ENCODE peak calls at places on chromosomes 3 and 15, in seven cellular contexts. A, L, S, B, J, O and E are unnamed samples.

GRCh38 chr15:49406352-49407118 is 16.5 kb upstream of the FGF7 start:
- DNase-seq in A (no peak), L (no peak), S (no peak), B (no peak), J (no peak), O (no peak), E (no peak)

GRCh38 chr15:57667171-57667924 is 39.2 kb upstream of the POLR2M start:
- DNase-seq in A (no peak), L (no peak), S (no peak), B (peak), J (no peak), O (no peak), E (no peak)

GRCh38 chr3:134710313-134710680 is 59.5 kb upstream of the KY start:
- DNase-seq in A (no peak), L (no peak), S (no peak), B (no peak), J (no peak), O (no peak), E (no peak)

GRCh38 chr3:178041931-178042330 is 494.3 kb upstream of the KCNMB2 start:
- DNase-seq in A (no peak), L (no peak), S (no peak), B (no peak), J (no peak), O (no peak), E (no peak)

GRCh38 chr3:172138031-172138538 is 98.7 kb downstream of the FNDC3B start:
- DNase-seq in A (no peak), L (no peak), S (no peak), B (peak), J (no peak), O (no peak), E (no peak)

GRCh38 chr3:139043554-139044365 is 932 bp downstream of the PRR23C start:
- DNase-seq in A (no peak), L (no peak), S (no peak), B (no peak), J (no peak), O (no peak), E (no peak)

GRCh38 chr3:30285188-30286006 is 321.0 kb upstream of the TGFBR2 start:
- DNase-seq in A (no peak), L (no peak), S (no peak), B (no peak), J (no peak), O (no peak), E (no peak)

GRCh38 chr3:143885803-143886427 is 37.6 kb upstream of the SLC9A9 start:
- DNase-seq in A (no peak), L (no peak), S (peak), B (peak), J (peak), O (no peak), E (no peak)

GRCh38 chr15:40046721-40047412 is 7.9 kb upstream of the SRP14 start:
- DNase-seq in A (no peak), L (no peak), S (no peak), B (peak), J (no peak), O (peak), E (no peak)

GRCh38 chr3:28668377-28668721 is 319.7 kb upstream of the AZI2 start:
- DNase-seq in A (no peak), L (no peak), S (no peak), B (no peak), J (no peak), O (no peak), E (no peak)

GRCh38 chr3:152466784-152467183 is 198.1 kb downstream of the MBNL1 start:
- DNase-seq in A (no peak), L (no peak), S (no peak), B (peak), J (peak), O (no peak), E (no peak)

GRCh38 chr3:31425401-31425800 is 107.3 kb upstream of the STT3B start:
- DNase-seq in A (no peak), L (no peak), S (no peak), B (no peak), J (no peak), O (no peak), E (no peak)

GRCh38 chr3:39232859-39233258 is 40.5 kb upstream of the XIRP1 start:
- DNase-seq in A (no peak), L (no peak), S (no peak), B (no peak), J (no peak), O (no peak), E (no peak)

GRCh38 chr3:197397812-197398211 is 99.4 kb upstream of the DLG1 start:
- DNase-seq in A (no peak), L (no peak), S (no peak), B (no peak), J (no peak), O (no peak), E (no peak)

GRCh38 chr3:9542182-9542581 is 11.4 kb downstream of the LHFPL4 start:
- DNase-seq in A (no peak), L (no peak), S (no peak), B (no peak), J (no peak), O (no peak), E (no peak)

GRCh38 chr15:100350434-100351226 is 8.9 kb upstream of the ADAMTS17 start:
- DNase-seq in A (no peak), L (no peak), S (no peak), B (peak), J (peak), O (no peak), E (no peak)

GRCh38 chr3:42694366-42694765 is 8.2 kb downstream of the HHATL start:
- DNase-seq in A (no peak), L (no peak), S (no peak), B (no peak), J (no peak), O (no peak), E (no peak)

GRCh38 chr3:36777424-36778218 is 13.3 kb upstream of the DCLK3 start:
- DNase-seq in A (no peak), L (no peak), S (no peak), B (no peak), J (no peak), O (no peak), E (no peak)

GRCh38 chr15:99732268-99732641 is 982 bp downstream of the LYSMD4 start:
- DNase-seq in A (no peak), L (no peak), S (no peak), B (peak), J (no peak), O (no peak), E (no peak)

DNA sequence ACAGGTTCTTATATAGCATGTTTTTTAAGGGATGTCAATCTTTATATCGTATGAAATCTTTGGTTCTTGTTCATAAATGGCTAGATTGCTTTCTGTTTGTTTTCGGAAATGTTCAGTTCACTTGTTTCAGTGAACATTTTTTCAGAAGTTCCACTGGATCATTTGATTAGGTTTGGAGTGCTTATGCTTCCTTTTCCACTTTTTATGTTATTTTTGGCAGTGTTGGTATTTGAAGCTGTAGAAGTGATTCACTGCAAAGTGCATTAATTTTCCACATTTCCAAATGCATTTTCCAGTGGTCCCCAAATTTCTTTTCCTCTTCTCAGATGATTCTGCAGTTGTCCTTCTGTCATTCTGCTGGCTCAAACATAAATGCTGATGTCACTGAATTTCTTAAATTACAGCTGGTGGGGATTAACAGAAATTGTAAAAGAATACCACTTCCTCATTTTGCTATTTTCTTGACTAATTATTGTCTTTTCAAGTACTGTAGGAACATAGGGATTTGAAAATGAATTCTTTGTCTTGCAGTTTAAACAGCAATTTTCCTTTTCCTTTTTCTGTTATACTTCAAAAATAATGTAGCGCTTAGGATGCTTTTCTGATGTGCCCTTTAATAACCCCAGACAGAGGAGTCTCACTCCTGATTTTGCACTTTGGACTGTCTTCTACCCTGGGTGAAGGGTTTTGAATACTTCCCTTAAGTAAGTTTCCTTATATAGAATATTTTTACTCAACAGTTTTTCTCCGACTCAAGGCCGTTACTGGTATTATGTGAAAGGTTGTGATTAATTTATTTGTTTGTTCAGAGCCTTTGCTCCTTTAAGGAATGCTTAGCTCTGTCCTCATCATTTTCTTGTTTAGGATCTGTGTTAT is 24.9 kb downstream of the MITF start:
- DNase-seq in A (no peak), L (no peak), S (no peak), B (no peak), J (peak), O (no peak), E (no peak)
- H3K27ac ChIP-seq in A (no peak), L (peak), S (peak), B (peak), J (peak), O (no peak), E (no peak)

GRCh38 chr3:101383156-101383575 is 62.8 kb upstream of the IMPG2 start:
- DNase-seq in A (no peak), L (no peak), S (no peak), B (peak), J (no peak), O (no peak), E (no peak)
- H3K27ac ChIP-seq in A (no peak), L (no peak), S (no peak), B (peak), J (no peak), O (no peak), E (no peak)

GRCh38 chr3:71025516-71025915 is 558.0 kb downstream of the FOXP1 start:
- DNase-seq in A (no peak), L (no peak), S (no peak), B (no peak), J (no peak), O (no peak), E (no peak)

GRCh38 chr3:71018794-71019193 is 564.7 kb downstream of the FOXP1 start:
- DNase-seq in A (peak), L (no peak), S (no peak), B (no peak), J (no peak), O (no peak), E (peak)

GRCh38 chr3:71026634-71027578 is 556.6 kb downstream of the FOXP1 start:
- DNase-seq in A (no peak), L (no peak), S (peak), B (no peak), J (no peak), O (no peak), E (no peak)

GRCh38 chr3:71025010-71025409 is 558.5 kb downstream of the FOXP1 start:
- DNase-seq in A (no peak), L (no peak), S (no peak), B (no peak), J (no peak), O (no peak), E (no peak)

DNA sequence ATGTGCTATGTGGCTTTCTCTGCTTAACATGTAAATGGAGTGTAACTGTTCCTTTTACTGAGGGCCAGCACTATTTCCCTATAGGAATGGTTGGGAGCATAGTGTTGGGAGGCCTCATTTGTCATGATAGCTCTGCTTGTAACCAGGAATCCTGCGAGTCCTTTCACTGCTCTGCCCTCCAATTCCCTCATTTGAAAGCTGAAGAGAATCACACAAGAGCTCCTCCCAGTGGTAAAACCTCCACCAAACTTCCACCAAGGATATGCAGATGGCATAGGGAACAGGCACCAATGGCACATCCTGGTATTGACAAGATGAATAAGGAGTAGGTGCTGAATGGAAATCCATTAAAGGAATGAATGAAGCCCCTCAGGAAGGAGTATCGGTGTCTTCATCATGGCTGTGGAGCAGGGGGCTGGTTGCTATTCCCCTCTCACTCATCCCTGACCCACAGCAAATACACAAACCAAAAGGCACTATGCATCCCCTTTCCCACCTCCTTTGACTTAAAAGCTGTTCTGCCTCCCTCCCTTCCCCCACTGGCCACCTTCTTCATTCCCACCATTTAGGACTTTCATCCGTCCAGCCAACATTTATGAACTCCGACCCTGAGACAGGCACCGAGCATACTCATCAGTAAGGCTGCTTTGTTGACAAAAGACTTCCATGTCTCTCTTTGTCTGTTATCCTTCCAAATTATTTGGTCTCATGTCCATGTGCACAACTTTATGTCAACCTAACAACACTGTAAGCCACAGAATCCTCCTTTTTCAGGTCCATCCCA is 560.8 kb downstream of the FOXP1 start:
- DNase-seq in A (no peak), L (no peak), S (no peak), B (peak), J (no peak), O (no peak), E (no peak)
- H3K27ac ChIP-seq in A (peak), L (no peak), S (no peak), B (peak), J (no peak), O (no peak), E (no peak)

GRCh38 chr15:73632670-73633058 is 525 bp downstream of the NPTN start:
- DNase-seq in A (no peak), L (no peak), S (no peak), B (no peak), J (no peak), O (peak), E (no peak)

GRCh38 chr15:73631915-73632669 is 1.1 kb downstream of the NPTN start:
- DNase-seq in A (no peak), L (no peak), S (no peak), B (peak), J (no peak), O (no peak), E (peak)

GRCh38 chr15:73630030-73630429 is 3.2 kb downstream of the NPTN start:
- DNase-seq in A (no peak), L (no peak), S (no peak), B (no peak), J (no peak), O (no peak), E (no peak)

GRCh38 chr15:73628976-73629854 is 4.0 kb downstream of the NPTN start:
- DNase-seq in A (no peak), L (no peak), S (no peak), B (peak), J (no peak), O (no peak), E (no peak)

DNA sequence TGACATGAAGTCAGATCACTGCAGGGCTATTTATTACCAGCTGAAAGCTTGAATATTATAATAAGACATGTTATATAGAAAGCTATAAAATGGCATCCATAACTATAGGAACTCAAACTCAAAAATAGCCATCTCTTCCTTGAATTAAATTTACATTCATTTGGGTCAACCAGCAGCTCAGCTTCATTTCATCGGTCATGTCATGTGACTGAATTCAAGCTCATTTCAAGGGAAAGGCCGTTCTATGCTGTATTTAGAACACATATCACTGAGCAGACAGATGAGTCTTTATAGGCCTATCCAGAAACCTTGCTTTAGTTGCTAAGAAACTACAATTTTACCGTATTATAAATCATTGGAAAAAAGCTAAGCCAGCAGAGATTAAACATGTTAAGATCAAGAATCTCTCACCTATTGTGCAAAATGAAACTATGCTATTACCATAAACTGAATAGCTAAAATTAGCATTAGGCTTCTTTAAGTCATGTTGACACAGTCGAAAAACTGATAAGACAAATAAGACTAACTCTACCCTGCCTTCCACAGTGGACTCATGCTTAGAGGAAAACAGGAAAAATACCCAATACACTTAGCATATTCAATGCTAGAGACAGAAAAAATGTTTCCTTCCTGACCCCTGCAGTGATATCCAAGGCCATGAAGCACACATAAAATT is 2.3 kb downstream of the NPTN start:
- DNase-seq in A (no peak), L (no peak), S (no peak), B (peak), J (no peak), O (no peak), E (no peak)
- H3K27ac ChIP-seq in A (peak), L (peak), S (peak), B (peak), J (peak), O (no peak), E (no peak)

DNA sequence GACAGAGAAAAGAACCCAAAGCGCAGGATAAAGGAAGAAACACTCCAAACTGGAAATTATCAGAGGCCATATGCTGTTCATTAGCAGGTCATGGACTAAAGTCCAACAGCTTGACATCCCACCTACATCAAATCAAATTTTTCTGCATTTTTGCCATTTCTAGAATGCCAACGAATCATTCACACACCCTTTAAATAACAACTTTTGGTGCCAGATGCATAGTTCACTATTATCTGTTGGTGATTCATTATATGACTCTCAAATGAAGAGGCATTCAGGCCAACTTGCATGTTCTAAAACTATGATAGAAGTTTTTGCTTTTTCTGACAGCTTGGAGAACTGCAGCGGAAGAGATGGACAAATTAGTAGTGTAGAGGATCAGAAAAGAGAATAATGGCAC is 529.8 kb upstream of the NAALADL2 start:
- DNase-seq in A (no peak), L (no peak), S (no peak), B (peak), J (no peak), O (no peak), E (no peak)
- H3K27ac ChIP-seq in A (no peak), L (no peak), S (no peak), B (no peak), J (no peak), O (no peak), E (no peak)

GRCh38 chr3:140186421-140186920 is 251.5 kb downstream of the CLSTN2 start:
- DNase-seq in A (no peak), L (no peak), S (no peak), B (peak), J (no peak), O (no peak), E (no peak)
- H3K27ac ChIP-seq in A (no peak), L (peak), S (no peak), B (no peak), J (no peak), O (no peak), E (no peak)